ENCODE peak calls at places on chromosomes 7 and 10, in five cellular contexts. N is neural progenitor cell, E is HFF-Myc, L is PC-9, A is upper lobe of right lung. G is an unnamed sample.
A peak's percentile ranks its signal among the peaks of the same experiment; 100 is the strongest.

GRCh38 chr7:130400120-130400572 is 19.9 kb downstream of the CPA1 start:
- DNase-seq in N (no peak), L (no peak), E (no peak), A (no peak), G (peak; percentile 94)

GRCh38 chr7:70392870-70393269 is 739.1 kb upstream of the GALNT17 start:
- DNase-seq in L (no peak), E (no peak), N (peak; percentile 53), A (no peak), G (no peak)

GRCh38 chr10:132439025-132439388 is 42.0 kb downstream of the PWWP2B start:
- DNase-seq in E (no peak), N (no peak), L (no peak), A (no peak), G (no peak)

GRCh38 chr10:91034042-91034441 is 113.2 kb upstream of the ANKRD1 start:
- DNase-seq in A (no peak), E (no peak), L (no peak), N (no peak), G (no peak)

GRCh38 chr10:22682237-22683192 is 31.9 kb downstream of the PIP4K2A start:
- DNase-seq in A (no peak), L (peak; percentile 55), N (no peak), E (no peak), G (no peak)

GRCh38 chr7:1348836-1349335 is 110.4 kb downstream of the MICALL2 start:
- DNase-seq in E (no peak), L (no peak), N (no peak), A (no peak), G (no peak)

GRCh38 chr10:116888380-116889055 is 39.2 kb downstream of the ENO4 start:
- DNase-seq in A (no peak), L (peak; percentile 83), N (no peak), E (peak; percentile 58), G (peak; percentile 54)

GRCh38 chr10:86340991-86341260 is 25.7 kb downstream of the GRID1 start:
- DNase-seq in L (no peak), N (peak; percentile 18), A (no peak), E (no peak), G (no peak)

GRCh38 chr10:88499569-88500470 is 83.3 kb downstream of the RNLS start:
- DNase-seq in A (no peak), N (no peak), L (peak; percentile 76), E (no peak), G (no peak)

GRCh38 chr10:88505265-88505664 is 77.9 kb downstream of the RNLS start:
- DNase-seq in L (no peak), E (no peak), N (no peak), A (no peak), G (no peak)

GRCh38 chr10:88497878-88498277 is 85.2 kb downstream of the RNLS start:
- DNase-seq in A (no peak), E (no peak), L (no peak), N (no peak), G (no peak)

GRCh38 chr10:88505680-88506215 is 77.4 kb downstream of the RNLS start:
- DNase-seq in A (no peak), N (no peak), L (no peak), E (no peak), G (no peak)

GRCh38 chr10:88500656-88501055 is 82.5 kb downstream of the RNLS start:
- DNase-seq in N (no peak), E (no peak), L (no peak), A (no peak), G (no peak)
- H3K4me3 ChIP-seq in N (no peak overlapping the region), E (no peak overlapping the region), L (no peak overlapping the region), A (no peak overlapping the region), G (no peak overlapping the region)

DNA sequence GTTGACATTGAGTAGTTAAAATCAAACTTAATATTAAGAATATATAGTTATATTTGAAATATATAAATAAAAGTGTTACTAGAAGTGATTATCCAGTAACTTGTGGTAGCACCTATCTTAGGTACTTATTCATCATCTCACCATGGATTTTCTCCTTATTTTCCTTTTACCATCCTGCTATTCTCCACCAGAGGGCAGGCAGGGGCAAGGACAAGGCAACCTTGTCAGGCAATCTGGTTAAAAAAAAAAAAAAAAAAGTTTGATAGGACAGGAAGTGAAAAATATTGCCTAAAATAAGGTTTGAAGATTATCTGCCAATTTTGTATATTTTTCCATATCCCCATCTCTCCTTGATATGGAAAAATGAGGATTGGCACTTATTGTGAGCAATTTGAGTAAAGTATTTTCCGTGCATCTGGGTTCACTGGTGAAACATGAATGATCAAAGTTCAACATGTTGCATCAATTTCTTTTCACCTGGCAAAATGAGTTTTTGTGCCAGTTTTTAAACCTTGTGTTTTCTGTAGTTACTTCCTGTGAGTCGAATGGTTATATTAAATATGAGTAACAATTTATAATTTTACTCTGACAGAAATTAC is 256.7 kb downstream of the AGMO start:
- DNase-seq in N (peak; percentile 64), E (peak; percentile 29), A (no peak), L (peak; percentile 50), G (no peak)
- TF ChIP-seq CTCF in N (peak; percentile 83), E (peak; percentile 81), A (peak; percentile 73), L (peak; percentile 86), G (peak; percentile 88)

GRCh38 chr10:99982728-99983127 is 27.0 kb downstream of the DNMBP start:
- DNase-seq in A (no peak), L (no peak), N (no peak), E (no peak), G (no peak)

GRCh38 chr10:99984201-99984600 is 25.5 kb downstream of the DNMBP start:
- DNase-seq in L (no peak), A (no peak), E (no peak), N (no peak), G (no peak)

GRCh38 chr10:99981581-99982199 is 28.1 kb downstream of the DNMBP start:
- DNase-seq in N (no peak), L (no peak), E (no peak), A (no peak), G (no peak)

GRCh38 chr10:99984635-99985034 is 25.1 kb downstream of the DNMBP start:
- DNase-seq in L (no peak), N (no peak), A (no peak), E (no peak), G (no peak)

GRCh38 chr10:99983280-99983988 is 26.3 kb downstream of the DNMBP start:
- DNase-seq in N (no peak), L (no peak), E (peak; percentile 95), A (no peak), G (no peak)
- H3K4me3 ChIP-seq in N (no peak overlapping the region), L (no peak overlapping the region), E (peak overlapping the region; percentile 8), A (no peak overlapping the region), G (no peak overlapping the region)

GRCh38 chr7:114921636-114922150 is at the start of gene MDFIC:
- DNase-seq in A (no peak), N (peak; percentile 39), L (no peak), E (no peak), G (no peak)
- TF ChIP-seq CTCF in A (peak; percentile 12), N (no peak), L (no peak), E (no peak), G (no peak)

DNA sequence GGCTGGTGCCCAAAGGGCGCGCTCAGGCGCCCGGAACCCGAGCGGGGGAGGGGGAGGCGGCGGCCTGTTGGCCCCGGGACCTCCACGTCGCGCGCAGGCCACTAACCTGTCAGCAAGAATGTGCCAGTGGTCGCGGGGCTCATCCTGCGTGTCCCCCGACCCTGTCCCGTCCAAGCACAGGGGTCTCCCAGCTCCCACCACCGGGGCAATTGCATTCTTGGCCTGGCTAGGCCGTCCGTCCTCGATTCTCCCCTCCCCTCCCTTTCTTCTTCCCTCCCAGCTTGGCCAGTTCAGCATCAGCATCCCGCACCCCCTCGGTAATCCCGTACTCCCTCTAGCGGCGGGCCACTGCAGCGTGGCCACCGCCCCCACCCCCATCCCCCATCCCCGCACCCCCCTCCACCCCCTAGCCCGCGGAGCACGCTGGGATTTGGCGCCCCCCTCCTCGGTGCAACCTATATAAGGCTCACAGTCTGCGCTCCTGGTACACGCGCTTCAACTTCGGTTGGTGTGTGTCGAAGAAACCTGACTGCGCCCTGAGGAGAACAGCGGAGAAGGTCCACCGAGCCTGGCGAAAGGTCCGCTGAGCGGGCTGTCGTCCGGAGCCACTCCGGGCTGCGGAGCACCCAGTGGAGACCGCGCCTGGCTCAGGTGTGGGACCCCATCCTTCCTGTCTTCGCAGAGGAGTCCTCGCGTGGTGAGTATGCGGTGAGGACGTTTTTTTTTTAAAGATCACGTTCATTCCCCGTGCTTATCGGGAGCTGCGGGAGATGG is at the start of gene SGCE:
- DNase-seq in N (peak; percentile 88), E (no peak), A (peak; percentile 85), L (peak; percentile 42), G (peak; percentile 18)
- H3K4me3 ChIP-seq in N (peak within 1 kb of the TSS; percentile 80), E (peak within 1 kb of the TSS; percentile 58), A (peak within 1 kb of the TSS; percentile 58), L (peak within 1 kb of the TSS; percentile 94), G (peak within 1 kb of the TSS; percentile 79)

GRCh38 chr7:3089493-3089892 is 45.8 kb upstream of the CARD11 start:
- DNase-seq in N (peak; percentile 77), E (no peak), A (no peak), L (peak; percentile 26), G (no peak)
- TF ChIP-seq CTCF in N (peak; percentile 71), E (peak; percentile 45), A (peak; percentile 49), L (peak; percentile 79), G (peak; percentile 3)